ENCODE peak calls at places on chromosomes 12 and 14, in seven cellular contexts. One of them, this sample, is unnamed.

GRCh38 chr12:126781593-126781992 is 1485.4 kb upstream of the TMEM132C start:
- DNase-seq in DND-41: peak
- DNase-seq in tibial nerve: no peak
- DNase-seq in Peyer's patch: no peak
- DNase-seq in IMR-90: no peak
- DNase-seq in colonic mucosa: no peak
- DNase-seq in GM23338: no peak
- DNase-seq in this sample: no peak

GRCh38 chr12:122558721-122559641 is 31.9 kb downstream of the KNTC1 start:
- DNase-seq in DND-41: no peak
- DNase-seq in tibial nerve: no peak
- DNase-seq in Peyer's patch: no peak
- DNase-seq in IMR-90: no peak
- DNase-seq in colonic mucosa: no peak
- DNase-seq in GM23338: no peak
- DNase-seq in this sample: no peak

GRCh38 chr12:12046401-12046800 is 24.3 kb upstream of the BCL2L14 start:
- DNase-seq in DND-41: no peak
- DNase-seq in tibial nerve: no peak
- DNase-seq in Peyer's patch: no peak
- DNase-seq in IMR-90: no peak
- DNase-seq in colonic mucosa: no peak
- DNase-seq in GM23338: no peak
- DNase-seq in this sample: no peak

GRCh38 chr12:74148849-74149248 is 388.8 kb upstream of the ATXN7L3B start:
- DNase-seq in DND-41: no peak
- DNase-seq in tibial nerve: no peak
- DNase-seq in Peyer's patch: no peak
- DNase-seq in IMR-90: no peak
- DNase-seq in colonic mucosa: no peak
- DNase-seq in GM23338: no peak
- DNase-seq in this sample: no peak

GRCh38 chr12:121611306-121611705 is 15.0 kb upstream of the ORAI1 start:
- DNase-seq in DND-41: peak
- DNase-seq in tibial nerve: no peak
- DNase-seq in Peyer's patch: no peak
- DNase-seq in IMR-90: no peak
- DNase-seq in colonic mucosa: no peak
- DNase-seq in GM23338: peak
- DNase-seq in this sample: no peak

GRCh38 chr14:68476212-68476964 is 316.5 kb downstream of the ZFP36L1 start:
- DNase-seq in DND-41: no peak
- DNase-seq in tibial nerve: peak
- DNase-seq in Peyer's patch: peak
- DNase-seq in IMR-90: peak
- DNase-seq in colonic mucosa: no peak
- DNase-seq in GM23338: peak
- DNase-seq in this sample: no peak

GRCh38 chr14:95891742-95892141 is 15.1 kb downstream of the TUNAR start:
- DNase-seq in DND-41: no peak
- DNase-seq in tibial nerve: no peak
- DNase-seq in Peyer's patch: no peak
- DNase-seq in IMR-90: peak
- DNase-seq in colonic mucosa: no peak
- DNase-seq in GM23338: no peak
- DNase-seq in this sample: no peak

GRCh38 chr14:58898655-58899316 is 261.0 kb downstream of the DACT1 start:
- DNase-seq in DND-41: no peak
- DNase-seq in tibial nerve: no peak
- DNase-seq in Peyer's patch: no peak
- DNase-seq in IMR-90: peak
- DNase-seq in colonic mucosa: no peak
- DNase-seq in GM23338: no peak
- DNase-seq in this sample: no peak

GRCh38 chr12:92075425-92075891 is 70.2 kb downstream of the BTG1 start:
- DNase-seq in DND-41: no peak
- DNase-seq in tibial nerve: no peak
- DNase-seq in Peyer's patch: no peak
- DNase-seq in IMR-90: peak
- DNase-seq in colonic mucosa: no peak
- DNase-seq in GM23338: no peak
- DNase-seq in this sample: no peak

GRCh38 chr14:77007975-77008421 is 20.5 kb downstream of the IRF2BPL start:
- DNase-seq in DND-41: no peak
- DNase-seq in tibial nerve: no peak
- DNase-seq in Peyer's patch: no peak
- DNase-seq in IMR-90: no peak
- DNase-seq in colonic mucosa: peak
- DNase-seq in GM23338: no peak
- DNase-seq in this sample: peak

GRCh38 chr14:53109028-53109687 is 44.0 kb downstream of the DDHD1 start:
- DNase-seq in DND-41: peak
- DNase-seq in tibial nerve: no peak
- DNase-seq in Peyer's patch: peak
- DNase-seq in IMR-90: no peak
- DNase-seq in colonic mucosa: no peak
- DNase-seq in GM23338: no peak
- DNase-seq in this sample: no peak

GRCh38 chr14:100172811-100173210 is 13.4 kb upstream of the DEGS2 start:
- DNase-seq in DND-41: no peak
- DNase-seq in tibial nerve: no peak
- DNase-seq in Peyer's patch: no peak
- DNase-seq in IMR-90: no peak
- DNase-seq in colonic mucosa: no peak
- DNase-seq in GM23338: no peak
- DNase-seq in this sample: no peak

GRCh38 chr12:109727039-109727723 is 13.6 kb downstream of the FAM222A start:
- DNase-seq in DND-41: no peak
- DNase-seq in tibial nerve: peak
- DNase-seq in Peyer's patch: peak
- DNase-seq in IMR-90: no peak
- DNase-seq in colonic mucosa: no peak
- DNase-seq in GM23338: no peak
- DNase-seq in this sample: no peak

GRCh38 chr12:121812320-121812871 is 8.6 kb downstream of the SETD1B start:
- DNase-seq in DND-41: no peak
- DNase-seq in tibial nerve: peak
- DNase-seq in Peyer's patch: peak
- DNase-seq in IMR-90: peak
- DNase-seq in colonic mucosa: peak
- DNase-seq in GM23338: peak
- DNase-seq in this sample: no peak

GRCh38 chr12:31633464-31633863 is 26.0 kb upstream of the ETFBKMT start:
- DNase-seq in DND-41: no peak
- DNase-seq in tibial nerve: no peak
- DNase-seq in Peyer's patch: no peak
- DNase-seq in IMR-90: no peak
- DNase-seq in colonic mucosa: no peak
- DNase-seq in GM23338: no peak
- DNase-seq in this sample: no peak

GRCh38 chr14:90140956-90141316 is 79.1 kb downstream of the KCNK13 start:
- DNase-seq in DND-41: no peak
- DNase-seq in tibial nerve: no peak
- DNase-seq in Peyer's patch: no peak
- DNase-seq in IMR-90: peak
- DNase-seq in colonic mucosa: no peak
- DNase-seq in GM23338: peak
- DNase-seq in this sample: no peak

GRCh38 chr14:70822706-70823185 is 13.4 kb upstream of the MAP3K9 start:
- DNase-seq in DND-41: peak
- DNase-seq in tibial nerve: no peak
- DNase-seq in Peyer's patch: peak
- DNase-seq in IMR-90: peak
- DNase-seq in colonic mucosa: peak
- DNase-seq in GM23338: peak
- DNase-seq in this sample: no peak

GRCh38 chr12:30967026-30967425 is 40.5 kb downstream of the TSPAN11 start:
- DNase-seq in DND-41: no peak
- DNase-seq in tibial nerve: no peak
- DNase-seq in Peyer's patch: no peak
- DNase-seq in IMR-90: no peak
- DNase-seq in colonic mucosa: no peak
- DNase-seq in GM23338: no peak
- DNase-seq in this sample: no peak

GRCh38 chr14:90785474-90785873 is 30.8 kb downstream of the TTC7B start:
- DNase-seq in DND-41: no peak
- DNase-seq in tibial nerve: no peak
- DNase-seq in Peyer's patch: peak
- DNase-seq in IMR-90: no peak
- DNase-seq in colonic mucosa: peak
- DNase-seq in GM23338: peak
- DNase-seq in this sample: peak

GRCh38 chr14:68363401-68363800 is 429.5 kb downstream of the ZFP36L1 start:
- DNase-seq in DND-41: no peak
- DNase-seq in tibial nerve: no peak
- DNase-seq in Peyer's patch: no peak
- DNase-seq in IMR-90: no peak
- DNase-seq in colonic mucosa: no peak
- DNase-seq in GM23338: peak
- DNase-seq in this sample: no peak

GRCh38 chr12:82184844-82185243 is 173.3 kb downstream of the CCDC59 start:
- DNase-seq in DND-41: no peak
- DNase-seq in tibial nerve: no peak
- DNase-seq in Peyer's patch: no peak
- DNase-seq in IMR-90: no peak
- DNase-seq in colonic mucosa: no peak
- DNase-seq in GM23338: no peak
- DNase-seq in this sample: no peak

DNA sequence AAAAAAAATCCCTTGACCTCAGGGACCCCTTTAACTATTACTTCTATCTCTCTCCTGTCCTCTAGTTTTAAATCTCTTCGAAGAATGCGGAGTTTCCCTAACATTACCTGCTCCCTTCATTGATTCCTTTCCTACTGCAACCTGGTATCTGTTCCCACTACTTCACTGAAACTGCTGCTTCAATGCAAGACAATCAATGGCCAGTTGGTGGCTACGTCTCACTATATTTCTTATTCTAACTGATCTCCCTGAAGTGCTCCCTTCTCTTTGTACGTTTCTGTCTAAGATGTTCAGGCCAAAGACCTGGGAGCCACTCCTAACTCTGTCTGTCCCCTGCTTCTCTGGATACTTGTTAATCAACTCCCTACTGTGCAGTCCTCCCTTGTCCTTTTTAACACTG is 10.3 kb upstream of the KCNA1 start:
- DNase-seq in DND-41: no peak
- DNase-seq in tibial nerve: no peak
- DNase-seq in Peyer's patch: no peak
- DNase-seq in IMR-90: no peak
- DNase-seq in colonic mucosa: no peak
- DNase-seq in GM23338: peak
- DNase-seq in this sample: no peak
- TF ChIP-seq CTCF in DND-41: peak
- TF ChIP-seq CTCF in tibial nerve: no peak
- TF ChIP-seq CTCF in Peyer's patch: no peak
- TF ChIP-seq CTCF in IMR-90: no peak
- TF ChIP-seq CTCF in colonic mucosa: no peak
- TF ChIP-seq CTCF in GM23338: peak
- TF ChIP-seq CTCF in this sample: no peak

DNA sequence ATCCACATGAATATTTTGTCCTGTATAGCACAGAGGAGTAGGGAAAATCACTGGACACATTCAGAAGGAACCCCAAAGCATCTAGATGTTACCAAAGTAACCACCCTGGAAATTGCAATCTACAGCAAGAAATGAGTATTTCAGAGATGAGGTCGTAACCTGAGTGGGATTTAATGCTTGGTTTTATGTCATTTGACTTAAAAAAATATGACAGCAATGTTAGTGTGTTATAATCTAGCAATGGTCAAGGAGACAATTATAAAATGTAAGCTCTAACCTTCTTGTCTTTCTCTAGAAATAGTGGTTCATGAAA is 256.6 kb downstream of the NAV3 start:
- DNase-seq in DND-41: no peak
- DNase-seq in tibial nerve: no peak
- DNase-seq in Peyer's patch: no peak
- DNase-seq in IMR-90: peak
- DNase-seq in colonic mucosa: no peak
- DNase-seq in GM23338: no peak
- DNase-seq in this sample: no peak
- H3K27ac ChIP-seq in DND-41: no peak
- H3K27ac ChIP-seq in tibial nerve: no peak
- H3K27ac ChIP-seq in Peyer's patch: no peak
- H3K27ac ChIP-seq in IMR-90: no peak
- H3K27ac ChIP-seq in colonic mucosa: no peak
- H3K27ac ChIP-seq in GM23338: no peak
- H3K27ac ChIP-seq in this sample: no peak

GRCh38 chr12:6494968-6495367 is 1.1 kb downstream of the NCAPD2 start:
- DNase-seq in DND-41: no peak
- DNase-seq in tibial nerve: no peak
- DNase-seq in Peyer's patch: no peak
- DNase-seq in IMR-90: no peak
- DNase-seq in colonic mucosa: no peak
- DNase-seq in GM23338: no peak
- DNase-seq in this sample: no peak

GRCh38 chr12:6493580-6494350 is at the start of gene NCAPD2:
- DNase-seq in DND-41: peak
- DNase-seq in tibial nerve: peak
- DNase-seq in Peyer's patch: peak
- DNase-seq in IMR-90: peak
- DNase-seq in colonic mucosa: peak
- DNase-seq in GM23338: peak
- DNase-seq in this sample: peak

GRCh38 chr12:6492838-6493579 is at the start of gene MRPL51:
- DNase-seq in DND-41: peak
- DNase-seq in tibial nerve: peak
- DNase-seq in Peyer's patch: peak
- DNase-seq in IMR-90: peak
- DNase-seq in colonic mucosa: peak
- DNase-seq in GM23338: peak
- DNase-seq in this sample: peak

GRCh38 chr12:6489449-6489848 is 3.6 kb downstream of the MRPL51 start:
- DNase-seq in DND-41: no peak
- DNase-seq in tibial nerve: no peak
- DNase-seq in Peyer's patch: no peak
- DNase-seq in IMR-90: no peak
- DNase-seq in colonic mucosa: no peak
- DNase-seq in GM23338: no peak
- DNase-seq in this sample: no peak

GRCh38 chr12:6494351-6494743 is 445 bp downstream of the NCAPD2 start:
- DNase-seq in DND-41: no peak
- DNase-seq in tibial nerve: no peak
- DNase-seq in Peyer's patch: no peak
- DNase-seq in IMR-90: no peak
- DNase-seq in colonic mucosa: no peak
- DNase-seq in GM23338: peak
- DNase-seq in this sample: no peak
- TF ChIP-seq CTCF in DND-41: peak
- TF ChIP-seq CTCF in tibial nerve: no peak
- TF ChIP-seq CTCF in Peyer's patch: no peak
- TF ChIP-seq CTCF in IMR-90: no peak
- TF ChIP-seq CTCF in colonic mucosa: no peak
- TF ChIP-seq CTCF in GM23338: peak
- TF ChIP-seq CTCF in this sample: no peak

DNA sequence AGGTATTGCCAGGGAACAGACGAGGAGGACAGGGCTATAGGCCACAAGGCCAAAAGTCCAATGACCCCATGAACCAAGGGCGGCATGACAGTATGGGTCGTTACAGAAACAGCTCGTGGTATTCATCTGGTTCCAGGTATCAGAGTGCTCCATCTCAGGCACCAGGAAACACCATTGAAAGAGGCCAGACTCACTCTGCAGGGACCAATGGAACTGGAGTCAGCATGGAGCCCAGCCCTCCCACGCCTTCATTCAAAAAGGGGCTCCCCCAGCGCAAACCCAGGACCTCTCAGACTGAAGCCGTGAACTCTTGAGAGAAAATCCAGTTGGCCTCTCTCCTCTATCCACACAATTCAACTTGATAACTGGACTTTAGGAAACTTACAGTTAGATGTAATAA is 12.9 kb upstream of the KCNH3 start:
- DNase-seq in DND-41: no peak
- DNase-seq in tibial nerve: no peak
- DNase-seq in Peyer's patch: no peak
- DNase-seq in IMR-90: no peak
- DNase-seq in colonic mucosa: no peak
- DNase-seq in GM23338: no peak
- DNase-seq in this sample: no peak
- H3K27ac ChIP-seq in DND-41: no peak
- H3K27ac ChIP-seq in tibial nerve: no peak
- H3K27ac ChIP-seq in Peyer's patch: no peak
- H3K27ac ChIP-seq in IMR-90: no peak
- H3K27ac ChIP-seq in colonic mucosa: no peak
- H3K27ac ChIP-seq in GM23338: no peak
- H3K27ac ChIP-seq in this sample: no peak

This sample was measured in coronary artery.